ENCODE peak calls at places on chromosomes 2 and 18, in seven cellular contexts. X is SJCRH30, P is osteocyte, M is A673, T is kidney epithelial cell, Y is lower leg skin, O is nephron progenitor cell. W is an unnamed sample.

GRCh38 chr2:239214725-239215124 is 186.1 kb downstream of the HDAC4 start:
- DNase-seq in M (no peak), T (no peak), P (no peak), O (no peak), X (no peak), Y (no peak), W (no peak)

GRCh38 chr2:241617431-241618154 is 19.4 kb downstream of the THAP4 start:
- DNase-seq in P (no peak), T (no peak), M (peak), Y (no peak), O (no peak), X (no peak), W (no peak)

GRCh38 chr18:48942086-48942485 is 8.7 kb downstream of the SMAD7 start:
- DNase-seq in O (no peak), X (no peak), T (no peak), Y (no peak), P (no peak), M (no peak), W (no peak)

GRCh38 chr2:44579136-44579836 is 217.5 kb downstream of the CAMKMT start:
- DNase-seq in P (no peak), T (no peak), O (no peak), Y (no peak), X (no peak), M (no peak), W (no peak)

GRCh38 chr2:231228223-231228622 is 29.8 kb downstream of the ARMC9 start:
- DNase-seq in Y (no peak), M (no peak), P (no peak), X (no peak), O (peak), T (no peak), W (no peak)

GRCh38 chr18:3478262-3478978 is 28.4 kb downstream of the TGIF1 start:
- DNase-seq in O (no peak), Y (no peak), M (no peak), X (no peak), P (no peak), T (no peak), W (no peak)

GRCh38 chr2:170434900-170435640 is 257.1 kb downstream of the MYO3B start:
- DNase-seq in P (no peak), X (no peak), T (no peak), Y (no peak), O (no peak), M (no peak), W (no peak)

GRCh38 chr2:57443985-57444501 is 602.6 kb upstream of the VRK2 start:
- DNase-seq in O (no peak), M (no peak), P (no peak), T (no peak), X (no peak), Y (no peak), W (peak)

GRCh38 chr2:72089537-72089936 is 58.1 kb downstream of the CYP26B1 start:
- DNase-seq in O (no peak), P (no peak), X (no peak), M (no peak), T (no peak), Y (no peak), W (no peak)

GRCh38 chr2:69222984-69223658 is 163.9 kb downstream of the GFPT1 start:
- DNase-seq in M (peak), Y (no peak), P (no peak), X (no peak), O (no peak), T (no peak), W (no peak)

GRCh38 chr2:233964581-233964980 is 47.4 kb downstream of the TRPM8 start:
- DNase-seq in X (no peak), P (no peak), Y (no peak), O (no peak), M (no peak), T (peak), W (no peak)

GRCh38 chr2:100262555-100263320 is 59.6 kb downstream of the LONRF2 start:
- DNase-seq in M (peak), P (no peak), Y (no peak), X (peak), T (no peak), O (peak), W (no peak)

GRCh38 chr2:200659410-200659809 is 73.6 kb downstream of the AOX1 start:
- DNase-seq in M (no peak), X (no peak), Y (no peak), T (no peak), P (no peak), O (no peak), W (no peak)

GRCh38 chr2:159131882-159132281 is 154.6 kb downstream of the WDSUB1 start:
- DNase-seq in M (peak), X (no peak), T (peak), Y (no peak), P (no peak), O (no peak), W (peak)

GRCh38 chr2:62286089-62286785 is 90.3 kb downstream of the B3GNT2 start:
- DNase-seq in T (no peak), X (no peak), O (no peak), M (no peak), P (no peak), Y (no peak), W (no peak)

GRCh38 chr2:222410534-222410933 is 13.8 kb upstream of the SGPP2 start:
- DNase-seq in O (peak), P (no peak), Y (no peak), X (peak), M (no peak), T (peak), W (no peak)

GRCh38 chr2:230929381-230930148 is 4.5 kb upstream of the GPR55 start:
- DNase-seq in X (no peak), T (no peak), M (no peak), O (no peak), P (peak), Y (no peak), W (no peak)

GRCh38 chr2:227805578-227805977 is 8.1 kb upstream of the CCL20 start:
- DNase-seq in T (no peak), O (no peak), Y (no peak), P (no peak), X (peak), M (peak), W (no peak)

GRCh38 chr2:10366601-10367270 is 64.0 kb downstream of the HPCAL1 start:
- DNase-seq in T (no peak), P (no peak), X (no peak), O (no peak), M (no peak), Y (no peak), W (no peak)